ENCODE peak calls at places on chromosomes 11 and 22, in nine cellular contexts. L is GM20000; A is nucleus accumbens; I is A549; B is stimulated activated CD4-positive, alpha-beta T cell treated with anti-CD3 and anti-CD28 coated beads, Interleukin-15, amount 100 ng/mL, for 1 hour; N is iris pigment epithelial cell; H is activated T-cell treated with anti-CD3 and anti-CD28 coated beads for 1 hour; E is cardiac fibroblast; T is mucosa of descending colon. Y is an unnamed sample.

GRCh38 chr11:9738126-9738525 is 74.2 kb downstream of the SWAP70 start:
- DNase-seq in L (no peak), A (no peak), I (no peak), B (no peak), N (no peak), H (no peak), E (no peak), T (no peak), Y (no peak)

GRCh38 chr22:25753252-25753651 is 11.3 kb downstream of the MYO18B start:
- DNase-seq in L (no peak), A (no peak), I (no peak), B (no peak), N (no peak), H (no peak), E (no peak), T (no peak), Y (no peak)

GRCh38 chr11:48049036-48049435 is 68.7 kb downstream of the PTPRJ start:
- DNase-seq in L (no peak), A (no peak), I (no peak), B (no peak), N (no peak), H (no peak), E (no peak), T (no peak), Y (no peak)

GRCh38 chr22:31126128-31126868 is 3.5 kb downstream of the INPP5J start:
- DNase-seq in L (no peak), A (no peak), I (no peak), B (no peak), N (no peak), H (no peak), E (no peak), T (no peak), Y (no peak)

GRCh38 chr11:105829084-105829483 is 193.0 kb downstream of the MSANTD4 start:
- DNase-seq in L (peak), A (no peak), I (no peak), B (no peak), N (no peak), H (no peak), E (no peak), T (no peak), Y (no peak)

GRCh38 chr22:24803064-24803542 is 2.9 kb upstream of the SGSM1 start:
- DNase-seq in L (peak), A (no peak), I (peak), B (no peak), N (peak), H (peak), E (peak), T (no peak), Y (no peak)

GRCh38 chr11:75499423-75500305 is 26.1 kb downstream of the GDPD5 start:
- DNase-seq in L (no peak), A (no peak), I (peak), B (no peak), N (peak), H (no peak), E (peak), T (no peak), Y (peak)

GRCh38 chr11:120332822-120333716 is 3.1 kb upstream of the ARHGEF12 start:
- DNase-seq in L (no peak), A (no peak), I (no peak), B (no peak), N (no peak), H (no peak), E (peak), T (no peak), Y (no peak)

GRCh38 chr11:8080674-8081590 is at the start of gene TUB:
- DNase-seq in L (peak), A (peak), I (peak), B (no peak), N (no peak), H (no peak), E (peak), T (no peak), Y (no peak)